ENCODE peak calls at places on chromosomes 4 and X, in six cellular contexts. I is A549, Z is K562, E is GM12878, J is endothelial cell of umbilical vein, O is HepG2. R is an unnamed sample.

GRCh38 chrX:69616520-69617203 is 749 bp downstream of the EDA start:
- DNase-seq in Z (no peak), E (no peak), J (peak), O (peak), I (no peak), R (no peak)

GRCh38 chrX:26915064-26915463 is 548.1 kb downstream of the PPP4R3C start:
- DNase-seq in I (no peak), J (peak), O (no peak), Z (no peak), E (no peak), R (no peak)

GRCh38 chr4:158903472-158904043 is 134.7 kb downstream of the FNIP2 start:
- DNase-seq in O (no peak), E (no peak), I (no peak), J (no peak), Z (no peak), R (no peak)

GRCh38 chrX:54358424-54359211 is 772 bp upstream of the WNK3 start:
- DNase-seq in J (peak), Z (no peak), O (no peak), I (no peak), E (no peak), R (no peak)

GRCh38 chr4:11700751-11701226 is 272.1 kb upstream of the HS3ST1 start:
- DNase-seq in I (no peak), O (no peak), Z (no peak), J (no peak), E (no peak), R (no peak)

GRCh38 chr4:183375156-183375555 is 52.9 kb upstream of the CLDN24 start:
- DNase-seq in I (no peak), Z (no peak), J (no peak), E (no peak), O (no peak), R (no peak)

GRCh38 chr4:138978600-138978999 is 37.0 kb upstream of the NOCT start:
- DNase-seq in I (no peak), Z (no peak), O (no peak), E (no peak), J (no peak), R (no peak)

GRCh38 chr4:143156853-143157252 is 27.9 kb upstream of the USP38 start:
- DNase-seq in Z (no peak), J (no peak), E (no peak), I (no peak), O (no peak), R (no peak)

GRCh38 chrX:111167334-111167733 is 71.3 kb downstream of the PAK3 start:
- DNase-seq in I (no peak), Z (no peak), E (no peak), O (no peak), J (no peak), R (peak)

GRCh38 chr4:152886201-152886600 is 49.9 kb upstream of the FHDC1 start:
- DNase-seq in E (no peak), J (no peak), Z (no peak), O (no peak), I (no peak), R (no peak)

GRCh38 chr4:52641853-52642563 is 17.1 kb downstream of the USP46 start:
- DNase-seq in O (no peak), Z (no peak), I (no peak), E (peak), J (peak), R (no peak)

GRCh38 chr4:36374836-36375511 is 93.6 kb downstream of the DTHD1 start:
- DNase-seq in O (no peak), I (no peak), Z (no peak), E (no peak), J (no peak), R (no peak)

GRCh38 chr4:77187231-77187630 is 30.2 kb downstream of the CCNG2 start:
- DNase-seq in O (no peak), Z (no peak), E (no peak), I (no peak), J (no peak), R (no peak)

GRCh38 chr4:38384962-38385285 is 279.1 kb upstream of the KLF3 start:
- DNase-seq in J (no peak), I (no peak), E (no peak), O (no peak), Z (no peak), R (no peak)
- TF ChIP-seq MAX in J (no peak), I (no peak), E (no peak), O (no peak), Z (no peak), R (no peak)

GRCh38 chr4:60683953-60684352 is 516.2 kb upstream of the ADGRL3 start:
- DNase-seq in J (no peak), Z (no peak), O (no peak), I (no peak), E (no peak), R (no peak)
- H3K4me3 ChIP-seq in J (no peak), Z (no peak), O (no peak), I (no peak), E (no peak), R (no peak)

GRCh38 chrX:107713205-107714195 is 62.1 kb downstream of the TSC22D3 start:
- DNase-seq in I (no peak), E (no peak), O (no peak), Z (no peak), J (no peak), R (no peak)
- TF ChIP-seq MYC in I (no peak), E (no peak), O (no peak), Z (no peak), J (no peak), R (no peak)

GRCh38 chrX:30618160-30618765 is 35.0 kb upstream of the GK start:
- DNase-seq in E (no peak), O (no peak), Z (no peak), I (peak), J (no peak), R (peak)
- TF ChIP-seq MAX in E (no peak), O (no peak), Z (no peak), I (no peak), J (no peak), R (no peak)

DNA sequence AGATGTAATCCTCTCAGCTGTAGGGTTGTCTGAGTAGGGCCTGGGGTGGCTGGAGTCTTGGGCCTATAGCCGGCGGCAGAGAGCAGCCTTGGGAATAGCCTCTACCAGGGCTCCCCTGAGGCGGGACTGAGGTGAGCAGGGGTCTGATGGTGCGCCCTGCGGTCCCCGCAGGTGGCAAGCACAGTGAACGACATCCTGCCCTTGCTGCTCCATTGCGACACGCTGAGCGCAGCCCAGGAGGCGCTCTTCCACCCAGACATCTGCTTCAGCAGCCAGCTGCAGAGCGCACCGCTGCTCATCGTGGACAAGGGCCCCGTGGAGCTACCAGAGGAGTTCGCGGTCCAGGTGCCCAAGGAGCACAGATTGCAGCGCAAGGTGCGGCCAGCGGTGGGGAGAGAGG is 317.0 kb downstream of the ADGRL3 start:
- DNase-seq in Z (no peak), I (no peak), E (no peak), O (peak), J (no peak), R (no peak)
- H3K4me3 ChIP-seq in Z (no peak), I (no peak), E (no peak), O (no peak), J (no peak), R (no peak)

GRCh38 chr4:144645102-144645469 is 870 bp upstream of the HHIP start:
- DNase-seq in O (no peak), Z (no peak), I (no peak), J (no peak), E (no peak), R (no peak)
- TF ChIP-seq MYC in O (no peak), Z (no peak), I (no peak), J (peak), E (no peak), R (no peak)

GRCh38 chr4:54232151-54232688 is 3.1 kb downstream of the PDGFRA start:
- DNase-seq in I (no peak), Z (no peak), J (no peak), E (no peak), O (no peak), R (no peak)

GRCh38 chr4:54233128-54233696 is 4.1 kb downstream of the PDGFRA start:
- DNase-seq in O (peak), J (peak), E (no peak), I (peak), Z (peak), R (peak)

GRCh38 chr4:54231419-54232150 is 2.5 kb downstream of the PDGFRA start:
- DNase-seq in I (no peak), Z (no peak), J (no peak), O (no peak), E (no peak), R (no peak)

GRCh38 chr4:54234497-54235205 is 5.6 kb downstream of the PDGFRA start:
- DNase-seq in I (no peak), Z (no peak), O (no peak), E (no peak), J (no peak), R (no peak)

GRCh38 chr4:54233697-54234496 is 4.8 kb downstream of the PDGFRA start:
- DNase-seq in I (peak), J (peak), Z (peak), E (no peak), O (peak), R (peak)
- TF ChIP-seq MAX in I (no peak), J (no peak), Z (no peak), E (no peak), O (no peak), R (peak)

GRCh38 chrX:57904481-57904880 is 5.8 kb downstream of the ZXDA start:
- DNase-seq in J (no peak), E (no peak), O (no peak), I (no peak), Z (no peak), R (no peak)
- H3K4me3 ChIP-seq in J (no peak), E (no peak), O (no peak), I (no peak), Z (no peak), R (no peak)

DNA sequence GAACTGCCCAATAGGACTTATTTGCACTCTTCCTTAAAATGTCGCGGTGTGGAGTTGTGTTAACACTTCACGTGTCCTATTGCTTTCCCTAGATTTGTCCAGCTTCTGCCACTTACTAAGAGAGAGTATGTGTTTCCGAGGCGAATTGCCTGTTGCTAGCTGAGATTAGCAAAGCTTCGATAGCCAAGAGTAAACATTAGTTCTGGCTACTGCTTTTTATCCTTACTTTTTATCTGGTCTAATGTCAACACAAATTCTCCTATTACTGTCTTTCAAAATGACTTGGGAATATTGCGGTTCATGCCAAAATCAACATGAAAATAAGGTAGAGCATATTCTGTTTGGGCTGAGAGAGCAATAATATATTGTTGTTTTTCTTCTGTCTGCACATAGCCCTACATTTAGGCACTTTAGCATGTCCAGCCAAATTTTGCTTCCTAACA is 90.4 kb upstream of the VEGFC start:
- DNase-seq in J (no peak), Z (no peak), O (no peak), I (peak), E (no peak), R (no peak)
- TF ChIP-seq MYC in J (no peak), Z (no peak), O (no peak), I (no peak), E (no peak), R (no peak)

R was measured in NB4.